ENCODE peak calls at places on chromosomes 7 and 10, in ten cellular contexts. V is fibroblast of lung; F is AG10803; P is epithelial cell of proximal tubule; E is BJ; U is LNCaP clone FGC; Y is neural crest cell; N is GM12878; J is CD4-positive, alpha-beta T cell; A is mesothelial cell of epicardium. H is an unnamed sample.

GRCh38 chr10:28849309-28849708 is 172.0 kb downstream of the BAMBI start:
- DNase-seq in V (no peak), F (no peak), P (no peak), E (no peak), U (no peak), Y (no peak), N (no peak), J (no peak), A (no peak), H (no peak)

GRCh38 chr7:44325181-44325671 is at the start of gene CAMK2B:
- DNase-seq in V (no peak), F (no peak), P (no peak), E (no peak), U (no peak), Y (no peak), N (no peak), J (no peak), A (no peak), H (no peak)

GRCh38 chr7:113891031-113891350 is 27.8 kb downstream of the PPP1R3A start:
- DNase-seq in V (no peak), F (no peak), P (no peak), E (no peak), U (no peak), Y (no peak), N (no peak), J (no peak), A (no peak), H (no peak)

GRCh38 chr10:76695069-76695468 is 942.5 kb downstream of the KCNMA1 start:
- DNase-seq in V (no peak), F (no peak), P (no peak), E (no peak), U (no peak), Y (no peak), N (no peak), J (no peak), A (no peak), H (no peak)

GRCh38 chr7:151248191-151249033 is at the start of gene SMARCD3:
- DNase-seq in V (peak), F (peak), P (no peak), E (no peak), U (no peak), Y (peak), N (no peak), J (peak), A (peak), H (no peak)

GRCh38 chr7:47375121-47375551 is 206.8 kb downstream of the TNS3 start:
- DNase-seq in V (peak), F (peak), P (no peak), E (no peak), U (no peak), Y (no peak), N (no peak), J (no peak), A (no peak), H (no peak)

GRCh38 chr7:157255201-157255606 is 81.6 kb upstream of the DNAJB6 start:
- DNase-seq in V (no peak), F (no peak), P (no peak), E (no peak), U (peak), Y (no peak), N (no peak), J (no peak), A (no peak), H (no peak)

GRCh38 chr7:523436-524336 is 4.0 kb upstream of the PDGFA start:
- DNase-seq in V (no peak), F (no peak), P (no peak), E (no peak), U (no peak), Y (no peak), N (no peak), J (no peak), A (no peak), H (no peak)

GRCh38 chr7:16695621-16696237 is 49.7 kb downstream of the BZW2 start:
- DNase-seq in V (peak), F (peak), P (no peak), E (no peak), U (peak), Y (no peak), N (no peak), J (no peak), A (no peak), H (no peak)

GRCh38 chr7:69633122-69633892 is 35.0 kb downstream of the AUTS2 start:
- DNase-seq in V (no peak), F (no peak), P (no peak), E (no peak), U (no peak), Y (no peak), N (no peak), J (no peak), A (no peak), H (no peak)

GRCh38 chr7:11951909-11952308 is 119.9 kb upstream of the THSD7A start:
- DNase-seq in V (no peak), F (no peak), P (no peak), E (no peak), U (no peak), Y (no peak), N (no peak), J (no peak), A (no peak), H (no peak)

GRCh38 chr10:87593702-87594101 is 66.0 kb upstream of the PAPSS2 start:
- DNase-seq in V (peak), F (peak), P (no peak), E (peak), U (no peak), Y (no peak), N (no peak), J (no peak), A (no peak), H (no peak)

GRCh38 chr7:27901028-27901760 is 161.2 kb downstream of the TAX1BP1 start:
- DNase-seq in V (peak), F (peak), P (no peak), E (no peak), U (no peak), Y (no peak), N (peak), J (no peak), A (no peak), H (no peak)

GRCh38 chr7:110922906-110923305 is 168.0 kb upstream of the LRRN3 start:
- DNase-seq in V (peak), F (peak), P (no peak), E (peak), U (no peak), Y (no peak), N (no peak), J (no peak), A (no peak), H (no peak)

GRCh38 chr7:114931656-114932011 is 9.7 kb downstream of the MDFIC start:
- DNase-seq in V (no peak), F (no peak), P (no peak), E (no peak), U (no peak), Y (no peak), N (no peak), J (peak), A (no peak), H (no peak)

GRCh38 chr7:98808751-98809460 is 60.9 kb downstream of the TMEM130 start:
- DNase-seq in V (no peak), F (no peak), P (no peak), E (no peak), U (no peak), Y (no peak), N (no peak), J (no peak), A (no peak), H (no peak)
- TF ChIP-seq CTCF in V (no peak), F (no peak), P (no peak), E (no peak), U (no peak), Y (no peak), N (no peak), J (no peak), A (no peak), H (no peak)

GRCh38 chr7:42014625-42015412 is 222.2 kb downstream of the GLI3 start:
- DNase-seq in V (peak), F (peak), P (no peak), E (no peak), U (peak), Y (peak), N (no peak), J (no peak), A (no peak), H (no peak)
- TF ChIP-seq CTCF in V (peak), F (peak), P (peak), E (peak), U (peak), Y (peak), N (peak), J (peak), A (peak), H (peak)

DNA sequence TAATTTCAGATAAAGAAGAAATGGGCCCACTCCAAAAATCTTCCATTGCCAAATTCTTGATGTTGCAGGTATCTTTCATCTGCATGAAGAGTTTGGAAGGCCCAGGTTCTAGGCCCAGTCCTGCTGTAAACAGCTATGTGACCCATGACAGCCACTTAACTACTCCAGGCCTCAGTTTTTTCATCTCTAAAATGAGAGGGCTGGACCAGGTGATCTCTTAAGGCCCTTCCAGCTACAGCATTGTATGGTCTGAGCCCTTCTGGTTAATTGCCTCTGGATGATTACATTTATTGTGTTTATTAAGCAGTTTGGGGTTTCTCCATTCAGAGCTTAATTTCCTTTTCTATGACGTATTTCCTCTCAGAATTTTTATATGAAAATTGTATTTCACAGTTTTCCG is 190.8 kb upstream of the KMT2E start:
- DNase-seq in V (no peak), F (no peak), P (no peak), E (no peak), U (no peak), Y (no peak), N (no peak), J (no peak), A (no peak), H (no peak)
- TF ChIP-seq CTCF in V (no peak), F (no peak), P (no peak), E (no peak), U (no peak), Y (no peak), N (no peak), J (no peak), A (no peak), H (no peak)

GRCh38 chr7:137743021-137743420 is 103.8 kb downstream of the DGKI start:
- DNase-seq in V (no peak), F (no peak), P (no peak), E (no peak), U (no peak), Y (no peak), N (no peak), J (no peak), A (no peak), H (no peak)

GRCh38 chr7:137742051-137742450 is 104.7 kb downstream of the DGKI start:
- DNase-seq in V (no peak), F (no peak), P (no peak), E (no peak), U (no peak), Y (no peak), N (no peak), J (no peak), A (no peak), H (no peak)

GRCh38 chr7:137753067-137753466 is 93.7 kb downstream of the DGKI start:
- DNase-seq in V (no peak), F (no peak), P (no peak), E (no peak), U (no peak), Y (no peak), N (no peak), J (no peak), A (no peak), H (no peak)

GRCh38 chr7:137751361-137752009 is 95.3 kb downstream of the DGKI start:
- DNase-seq in V (no peak), F (no peak), P (no peak), E (no peak), U (no peak), Y (no peak), N (no peak), J (no peak), A (no peak), H (no peak)

DNA sequence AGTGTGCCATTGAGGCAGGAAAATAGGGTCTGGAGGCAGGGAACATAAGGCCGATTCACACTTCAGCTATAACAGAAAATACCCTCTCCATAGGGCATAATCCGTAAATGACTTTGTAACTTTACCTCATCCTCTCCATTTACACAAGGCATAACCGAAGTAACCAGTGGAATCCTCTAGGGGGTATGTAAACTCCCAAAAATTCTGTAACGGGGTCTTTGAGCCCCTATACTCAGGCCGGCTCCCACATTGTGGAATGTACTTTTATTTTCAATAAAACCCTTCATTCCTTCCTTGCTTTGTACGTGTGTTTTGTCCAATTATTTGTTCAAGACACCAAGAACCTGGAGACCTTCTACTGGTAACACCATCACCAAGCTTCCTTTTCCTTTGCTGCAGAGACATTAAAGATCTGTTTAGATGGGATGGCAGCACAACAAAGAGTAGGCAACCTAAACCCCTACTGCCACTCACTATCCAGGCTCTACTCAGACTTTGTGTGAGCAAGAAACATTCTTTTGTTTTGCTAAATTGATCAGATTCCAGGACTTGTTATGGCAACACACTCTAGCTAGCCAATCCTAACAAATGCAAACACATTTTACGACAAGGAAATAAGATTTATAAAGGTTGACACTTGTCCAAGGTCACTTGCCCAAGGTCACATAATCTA is 99.3 kb downstream of the DGKI start:
- DNase-seq in V (no peak), F (peak), P (no peak), E (no peak), U (peak), Y (no peak), N (no peak), J (no peak), A (no peak), H (no peak)
- TF ChIP-seq CTCF in V (no peak), F (no peak), P (peak), E (no peak), U (no peak), Y (no peak), N (no peak), J (no peak), A (no peak), H (no peak)

H was measured in esophagus squamous epithelium.